ENCODE peak calls at places on chromosomes 12 and 14, in nine cellular contexts. V, D, M, N, A, Z, B, G and K are unnamed samples.

GRCh38 chr14:38409081-38409705 is 153.3 kb upstream of the CLEC14A start:
- DNase-seq in N (no peak), G (no peak), A (no peak), M (no peak), B (peak), Z (peak), V (no peak), D (no peak), K (no peak)

GRCh38 chr12:120453977-120454376 is 7.7 kb downstream of the GATC start:
- DNase-seq in M (peak), Z (peak), N (peak), B (peak), A (no peak), V (no peak), G (no peak), D (no peak), K (no peak)

GRCh38 chr14:104144911-104145825 is 6.8 kb downstream of the KIF26A start:
- DNase-seq in D (peak), B (no peak), M (no peak), A (no peak), Z (no peak), V (no peak), G (no peak), N (no peak), K (no peak)

GRCh38 chr12:20283467-20283866 is 84.9 kb upstream of the PDE3A start:
- DNase-seq in Z (no peak), B (no peak), D (no peak), A (no peak), V (no peak), G (no peak), N (no peak), M (no peak), K (no peak)

GRCh38 chr14:86153480-86153879 is 623.5 kb downstream of the FLRT2 start:
- DNase-seq in N (no peak), B (no peak), G (no peak), Z (no peak), A (no peak), M (no peak), V (no peak), D (no peak), K (no peak)

GRCh38 chr12:120139958-120140357 is 23.4 kb upstream of the RAB35 start:
- DNase-seq in N (peak), M (no peak), D (no peak), Z (peak), G (no peak), B (no peak), A (no peak), V (no peak), K (no peak)

GRCh38 chr12:65631621-65632111 is 192.6 kb upstream of the HMGA2 start:
- DNase-seq in A (no peak), V (no peak), Z (peak), D (no peak), G (no peak), N (peak), M (no peak), B (peak), K (no peak)

GRCh38 chr12:110846615-110847566 is at the start of gene CCDC63:
- DNase-seq in G (peak), B (peak), M (peak), Z (peak), N (peak), A (peak), D (peak), V (peak), K (no peak)

GRCh38 chr14:61749264-61749663 is 13.0 kb upstream of the SNAPC1 start:
- DNase-seq in Z (peak), V (no peak), B (no peak), G (no peak), M (peak), A (no peak), D (no peak), N (peak), K (no peak)

GRCh38 chr14:81534510-81535074 is 939 bp upstream of the SEL1L start:
- DNase-seq in V (no peak), N (no peak), M (no peak), G (no peak), Z (no peak), D (no peak), B (no peak), A (no peak), K (no peak)

GRCh38 chr14:100861188-100861936 is 35.4 kb downstream of the MEG3 start:
- DNase-seq in Z (no peak), G (no peak), A (no peak), V (no peak), N (no peak), M (no peak), B (no peak), D (peak), K (no peak)

GRCh38 chr12:130183585-130184370 is 21.5 kb downstream of the FZD10 start:
- DNase-seq in M (no peak), B (no peak), D (no peak), G (no peak), N (no peak), V (no peak), Z (no peak), A (no peak), K (no peak)

GRCh38 chr14:51211149-51211548 is 28.9 kb upstream of the TMX1 start:
- DNase-seq in D (no peak), M (no peak), B (no peak), G (peak), V (no peak), N (no peak), A (no peak), Z (peak), K (peak)

GRCh38 chr12:112762753-112763152 is 28.8 kb upstream of the RPH3A start:
- DNase-seq in D (no peak), N (no peak), V (no peak), B (no peak), G (no peak), M (no peak), A (no peak), Z (no peak), K (no peak)

GRCh38 chr12:15131462-15131861 is 89.8 kb downstream of the RERG start:
- DNase-seq in G (no peak), A (no peak), N (peak), M (no peak), V (no peak), B (peak), Z (peak), D (no peak), K (no peak)

GRCh38 chr14:68947802-68948201 is 31.3 kb downstream of the ACTN1 start:
- DNase-seq in Z (peak), G (no peak), A (no peak), M (peak), B (peak), D (peak), N (no peak), V (no peak), K (no peak)

GRCh38 chr12:132247718-132248438 is 81.5 kb downstream of the GALNT9 start:
- DNase-seq in V (no peak), D (no peak), Z (no peak), B (no peak), G (no peak), M (no peak), A (no peak), N (no peak), K (no peak)

GRCh38 chr14:50335389-50335788 is 23.3 kb downstream of the DMAC2L start:
- DNase-seq in M (peak), Z (peak), A (no peak), B (peak), N (peak), D (no peak), V (no peak), G (peak), K (peak)

GRCh38 chr12:34392741-34393085 is 370.4 kb downstream of the ALG10 start:
- DNase-seq in V (no peak), Z (no peak), M (no peak), G (no peak), D (no peak), B (no peak), A (peak), N (no peak), K (no peak)

GRCh38 chr14:92718659-92719058 is 29.8 kb downstream of the LGMN start:
- DNase-seq in M (no peak), V (no peak), A (no peak), D (no peak), G (no peak), N (peak), Z (peak), B (peak), K (no peak)

GRCh38 chr12:52952082-52952801 is 3.3 kb downstream of the KRT18 start:
- DNase-seq in A (peak), N (no peak), D (no peak), Z (peak), G (no peak), B (no peak), M (no peak), V (no peak), K (no peak)

GRCh38 chr12:114339626-114340025 is 66.3 kb downstream of the TBX5 start:
- DNase-seq in V (no peak), G (no peak), B (peak), N (peak), M (no peak), Z (peak), D (no peak), A (no peak), K (no peak)

GRCh38 chr12:18752280-18752920 is 14.5 kb downstream of the CAPZA3 start:
- DNase-seq in B (peak), M (no peak), V (no peak), A (no peak), Z (peak), N (peak), G (no peak), D (no peak), K (no peak)

GRCh38 chr14:95891742-95892141 is 15.1 kb downstream of the TUNAR start:
- DNase-seq in G (no peak), D (no peak), Z (peak), M (no peak), N (peak), A (no peak), V (no peak), B (peak), K (no peak)

GRCh38 chr12:65505321-65506121 is 227.0 kb downstream of the MSRB3 start:
- DNase-seq in N (no peak), D (no peak), G (no peak), B (no peak), A (no peak), V (no peak), M (no peak), Z (no peak), K (no peak)

GRCh38 chr12:39395866-39396265 is 47.1 kb downstream of the KIF21A start:
- DNase-seq in M (peak), V (no peak), N (no peak), Z (no peak), G (no peak), A (no peak), B (no peak), D (no peak), K (no peak)

GRCh38 chr12:2691340-2692111 is 103.2 kb upstream of the FKBP4 start:
- DNase-seq in G (no peak), N (no peak), A (no peak), V (peak), Z (no peak), B (no peak), M (peak), D (no peak), K (no peak)

GRCh38 chr12:62856454-62856853 is 78.5 kb downstream of the PPM1H start:
- DNase-seq in D (no peak), M (no peak), V (no peak), Z (no peak), B (no peak), N (no peak), A (no peak), G (no peak), K (no peak)

GRCh38 chr12:9673404-9674225 is 4.1 kb downstream of the CLEC2D start:
- DNase-seq in N (peak), Z (peak), D (peak), A (peak), B (peak), V (peak), G (no peak), M (peak), K (no peak)

GRCh38 chr12:71552728-71553501 is 110.7 kb downstream of the ZFC3H1 start:
- DNase-seq in A (no peak), N (no peak), B (no peak), Z (no peak), M (no peak), V (no peak), D (no peak), G (no peak), K (no peak)

GRCh38 chr12:72444566-72444965 is 172.4 kb downstream of the TRHDE start:
- DNase-seq in G (no peak), D (no peak), M (no peak), B (no peak), V (no peak), Z (no peak), N (no peak), A (no peak), K (no peak)

GRCh38 chr14:100708349-100709217 is 18.1 kb upstream of the DLK1 start:
- DNase-seq in G (no peak), B (no peak), Z (no peak), V (no peak), M (peak), D (peak), A (no peak), N (no peak), K (peak)